ENCODE peak calls at places on chromosomes 3 and 15, in ten cellular contexts. F is amygdala, D is amniotic stem cell, H is T-cell, V is germinal center, X is NCI-H1092, P is cardiac fibroblast, T is GM19239, G is heart left ventricle, J is KBM-7. O is an unnamed sample.

GRCh38 chr3:49339593-49339946 is 283 bp downstream of the USP4 start:
- DNase-seq in F (peak; percentile 25), D (no peak), H (peak; percentile 3), V (peak; percentile 18), X (no peak), P (no peak), T (no peak), G (peak; percentile 36), J (no peak), O (no peak)

GRCh38 chr15:45439521-45439931 is 61.2 kb upstream of the GATM start:
- DNase-seq in F (no peak), D (no peak), H (no peak), V (no peak), X (no peak), P (no peak), T (no peak), G (no peak), J (no peak), O (no peak)

GRCh38 chr15:92711457-92711831 is 55.9 kb upstream of the FAM174B start:
- DNase-seq in F (no peak), D (no peak), H (no peak), V (no peak), X (no peak), P (no peak), T (no peak), G (no peak), J (no peak), O (no peak)

GRCh38 chr15:57727031-57727430 is 20.5 kb downstream of the POLR2M start:
- DNase-seq in F (no peak), D (no peak), H (no peak), V (no peak), X (no peak), P (peak; percentile 34), T (no peak), G (no peak), J (no peak), O (no peak)

GRCh38 chr15:49435201-49435600 is 12.2 kb downstream of the FGF7 start:
- DNase-seq in F (no peak), D (no peak), H (no peak), V (no peak), X (no peak), P (peak; percentile 44), T (no peak), G (no peak), J (no peak), O (no peak)

GRCh38 chr15:73956276-73957086 is 30.2 kb downstream of the LOXL1 start:
- DNase-seq in F (no peak), D (peak; percentile 88), H (no peak), V (no peak), X (no peak), P (peak; percentile 83), T (no peak), G (peak; percentile 10), J (peak; percentile 70), O (no peak)

GRCh38 chr3:190001426-190001825 is 119.3 kb downstream of the P3H2 start:
- DNase-seq in F (no peak), D (no peak), H (no peak), V (no peak), X (no peak), P (no peak), T (no peak), G (no peak), J (no peak), O (no peak)

GRCh38 chr3:87006844-87007439 is 16.0 kb upstream of the VGLL3 start:
- DNase-seq in F (no peak), D (no peak), H (no peak), V (no peak), X (no peak), P (peak; percentile 62), T (no peak), G (no peak), J (no peak), O (no peak)

GRCh38 chr3:184526158-184526483 is 35.5 kb upstream of the EPHB3 start:
- DNase-seq in F (no peak), D (no peak), H (no peak), V (no peak), X (no peak), P (no peak), T (no peak), G (no peak), J (no peak), O (no peak)

GRCh38 chr3:39126532-39127071 is 19.1 kb downstream of the TTC21A start:
- DNase-seq in F (peak; percentile 20), D (no peak), H (no peak), V (no peak), X (no peak), P (peak; percentile 81), T (no peak), G (no peak), J (peak; percentile 75), O (no peak)

GRCh38 chr3:68090571-68090970 is 436.2 kb upstream of the SUCLG2 start:
- DNase-seq in F (no peak), D (no peak), H (no peak), V (no peak), X (no peak), P (no peak), T (no peak), G (no peak), J (no peak), O (no peak)

GRCh38 chr15:41965441-41966413 is 6.6 kb downstream of the EHD4 start:
- DNase-seq in F (no peak), D (no peak), H (no peak), V (no peak), X (no peak), P (no peak), T (no peak), G (peak; percentile 70), J (no peak), O (no peak)

GRCh38 chr3:157135671-157136396 is 24.1 kb downstream of the CCNL1 start:
- DNase-seq in F (no peak), D (no peak), H (no peak), V (no peak), X (no peak), P (peak; percentile 82), T (no peak), G (no peak), J (no peak), O (no peak)

GRCh38 chr15:77832874-77833273 is 200.2 kb upstream of the LINGO1 start:
- DNase-seq in F (no peak), D (no peak), H (no peak), V (no peak), X (no peak), P (no peak), T (no peak), G (no peak), J (no peak), O (no peak)

GRCh38 chr3:57815034-57815433 is 58.9 kb downstream of the SLMAP start:
- DNase-seq in F (no peak), D (no peak), H (peak; percentile 24), V (no peak), X (no peak), P (no peak), T (no peak), G (no peak), J (no peak), O (peak; percentile 9)

GRCh38 chr3:153373571-153373970 is 211.5 kb downstream of the RAP2B start:
- DNase-seq in F (no peak), D (no peak), H (no peak), V (no peak), X (no peak), P (peak; percentile 47), T (no peak), G (no peak), J (peak; percentile 93), O (no peak)

GRCh38 chr3:98027084-98027445 is 8.1 kb downstream of the GABRR3 start:
- DNase-seq in F (no peak), D (no peak), H (no peak), V (no peak), X (peak; percentile 19), P (peak; percentile 16), T (no peak), G (no peak), J (no peak), O (no peak)

GRCh38 chr3:79815478-79815877 is 47.7 kb upstream of the ROBO1 start:
- DNase-seq in F (no peak), D (no peak), H (no peak), V (no peak), X (no peak), P (no peak), T (no peak), G (no peak), J (no peak), O (no peak)

GRCh38 chr3:105786988-105787387 is 81.8 kb downstream of the CBLB start:
- DNase-seq in F (no peak), D (no peak), H (no peak), V (no peak), X (no peak), P (no peak), T (no peak), G (no peak), J (no peak), O (no peak)

GRCh38 chr3:171790898-171791694 is 19.2 kb downstream of the PLD1 start:
- DNase-seq in F (no peak), D (no peak), H (no peak), V (no peak), X (no peak), P (peak; percentile 43), T (no peak), G (no peak), J (no peak), O (no peak)

GRCh38 chr3:143896486-143896885 is 48.2 kb upstream of the SLC9A9 start:
- DNase-seq in F (no peak), D (no peak), H (no peak), V (no peak), X (no peak), P (peak; percentile 32), T (no peak), G (no peak), J (no peak), O (no peak)

GRCh38 chr3:143763568-143764162 is 84.6 kb downstream of the SLC9A9 start:
- DNase-seq in F (no peak), D (no peak), H (no peak), V (no peak), X (no peak), P (peak; percentile 48), T (no peak), G (no peak), J (peak; percentile 3), O (no peak)

GRCh38 chr3:114902691-114903101 is 244.4 kb downstream of the ZBTB20 start:
- DNase-seq in F (no peak), D (no peak), H (no peak), V (no peak), X (no peak), P (no peak), T (no peak), G (no peak), J (no peak), O (no peak)

GRCh38 chr3:45759851-45760250 is 36.5 kb downstream of the SLC6A20 start:
- DNase-seq in F (no peak), D (no peak), H (no peak), V (no peak), X (no peak), P (no peak), T (no peak), G (no peak), J (no peak), O (no peak)

GRCh38 chr15:38750816-38751215 is 186.2 kb upstream of the RASGRP1 start:
- DNase-seq in F (no peak), D (no peak), H (no peak), V (no peak), X (no peak), P (peak; percentile 8), T (no peak), G (no peak), J (no peak), O (no peak)

GRCh38 chr3:180179562-180179961 is 142.8 kb upstream of the PEX5L start:
- DNase-seq in F (no peak), D (no peak), H (no peak), V (no peak), X (no peak), P (no peak), T (no peak), G (no peak), J (no peak), O (no peak)

GRCh38 chr3:182710557-182711157 is 82.6 kb upstream of the ATP11B start:
- DNase-seq in F (no peak), D (no peak), H (no peak), V (peak; percentile 42), X (no peak), P (peak; percentile 39), T (no peak), G (no peak), J (peak; percentile 59), O (peak; percentile 16)

GRCh38 chr3:134044459-134044858 is 14.7 kb upstream of the SLCO2A1 start:
- DNase-seq in F (no peak), D (no peak), H (no peak), V (no peak), X (no peak), P (no peak), T (no peak), G (no peak), J (no peak), O (no peak)

O was measured in naive B cell.